ENCODE peak calls at places on chromosomes 12 and 14, in eight cellular contexts. One of them, this sample, is unnamed.

GRCh38 chr12:45268672-45269406 is 52.9 kb downstream of the ANO6 start:
- DNase-seq in HCT116: peak; percentile 56
- DNase-seq in cardiac muscle cell: peak; percentile 94
- DNase-seq in GM23248: peak; percentile 82
- DNase-seq in AG10803: peak; percentile 90
- DNase-seq in left lobe of liver: peak; percentile 67
- DNase-seq in CD8-positive, alpha-beta memory T cell: no peak
- DNase-seq in fibroblast of pulmonary artery: peak; percentile 94
- DNase-seq in this sample: peak; percentile 80

GRCh38 chr14:55699131-55700057 is 119.4 kb downstream of the KTN1 start:
- DNase-seq in HCT116: no peak
- DNase-seq in cardiac muscle cell: peak; percentile 63
- DNase-seq in GM23248: peak; percentile 60
- DNase-seq in AG10803: peak; percentile 78
- DNase-seq in left lobe of liver: no peak
- DNase-seq in CD8-positive, alpha-beta memory T cell: no peak
- DNase-seq in fibroblast of pulmonary artery: peak; percentile 87
- DNase-seq in this sample: no peak

GRCh38 chr12:120584343-120585149 is 3.3 kb upstream of the POP5 start:
- DNase-seq in HCT116: peak; percentile 13
- DNase-seq in cardiac muscle cell: peak; percentile 26
- DNase-seq in GM23248: peak; percentile 58
- DNase-seq in AG10803: no peak
- DNase-seq in left lobe of liver: peak; percentile 62
- DNase-seq in CD8-positive, alpha-beta memory T cell: peak; percentile 49
- DNase-seq in fibroblast of pulmonary artery: no peak
- DNase-seq in this sample: peak; percentile 45

GRCh38 chr14:66008631-66009030 is 477.5 kb upstream of the CCDC196 start:
- DNase-seq in HCT116: no peak
- DNase-seq in cardiac muscle cell: no peak
- DNase-seq in GM23248: peak; percentile 17
- DNase-seq in AG10803: no peak
- DNase-seq in left lobe of liver: no peak
- DNase-seq in CD8-positive, alpha-beta memory T cell: no peak
- DNase-seq in fibroblast of pulmonary artery: no peak
- DNase-seq in this sample: no peak

GRCh38 chr14:36508418-36509051 is 11.5 kb downstream of the NKX2-1 start:
- DNase-seq in HCT116: no peak
- DNase-seq in cardiac muscle cell: no peak
- DNase-seq in GM23248: no peak
- DNase-seq in AG10803: no peak
- DNase-seq in left lobe of liver: no peak
- DNase-seq in CD8-positive, alpha-beta memory T cell: no peak
- DNase-seq in fibroblast of pulmonary artery: no peak
- DNase-seq in this sample: no peak

GRCh38 chr12:112927475-112927874 is 10.8 kb upstream of the OAS3 start:
- DNase-seq in HCT116: no peak
- DNase-seq in cardiac muscle cell: no peak
- DNase-seq in GM23248: no peak
- DNase-seq in AG10803: no peak
- DNase-seq in left lobe of liver: no peak
- DNase-seq in CD8-positive, alpha-beta memory T cell: no peak
- DNase-seq in fibroblast of pulmonary artery: no peak
- DNase-seq in this sample: no peak

GRCh38 chr12:96255077-96255476 is 60.9 kb downstream of the ELK3 start:
- DNase-seq in HCT116: no peak
- DNase-seq in cardiac muscle cell: peak; percentile 89
- DNase-seq in GM23248: peak; percentile 85
- DNase-seq in AG10803: peak; percentile 77
- DNase-seq in left lobe of liver: no peak
- DNase-seq in CD8-positive, alpha-beta memory T cell: no peak
- DNase-seq in fibroblast of pulmonary artery: peak; percentile 89
- DNase-seq in this sample: peak; percentile 61

GRCh38 chr12:110282343-110282860 is 1.4 kb downstream of the ATP2A2 start:
- DNase-seq in HCT116: no peak
- DNase-seq in cardiac muscle cell: no peak
- DNase-seq in GM23248: no peak
- DNase-seq in AG10803: no peak
- DNase-seq in left lobe of liver: no peak
- DNase-seq in CD8-positive, alpha-beta memory T cell: peak; percentile 14
- DNase-seq in fibroblast of pulmonary artery: no peak
- DNase-seq in this sample: no peak

GRCh38 chr12:32918890-32919791 is 22.6 kb upstream of the PKP2 start:
- DNase-seq in HCT116: no peak
- DNase-seq in cardiac muscle cell: peak; percentile 66
- DNase-seq in GM23248: peak; percentile 18
- DNase-seq in AG10803: no peak
- DNase-seq in left lobe of liver: no peak
- DNase-seq in CD8-positive, alpha-beta memory T cell: no peak
- DNase-seq in fibroblast of pulmonary artery: peak; percentile 77
- DNase-seq in this sample: no peak

GRCh38 chr12:105355752-105356151 is 25.3 kb downstream of the C12orf75 start:
- DNase-seq in HCT116: peak; percentile 18
- DNase-seq in cardiac muscle cell: peak; percentile 57
- DNase-seq in GM23248: peak; percentile 78
- DNase-seq in AG10803: peak; percentile 70
- DNase-seq in left lobe of liver: no peak
- DNase-seq in CD8-positive, alpha-beta memory T cell: no peak
- DNase-seq in fibroblast of pulmonary artery: peak; percentile 71
- DNase-seq in this sample: no peak

GRCh38 chr12:58487280-58488141 is 432.8 kb downstream of the LRIG3 start:
- DNase-seq in HCT116: no peak
- DNase-seq in cardiac muscle cell: peak; percentile 39
- DNase-seq in GM23248: peak; percentile 80
- DNase-seq in AG10803: peak; percentile 98
- DNase-seq in left lobe of liver: no peak
- DNase-seq in CD8-positive, alpha-beta memory T cell: no peak
- DNase-seq in fibroblast of pulmonary artery: peak; percentile 76
- DNase-seq in this sample: no peak

GRCh38 chr12:12786716-12787601 is 1.5 kb downstream of the APOLD1 start:
- DNase-seq in HCT116: no peak
- DNase-seq in cardiac muscle cell: peak; percentile 90
- DNase-seq in GM23248: peak; percentile 94
- DNase-seq in AG10803: peak; percentile 81
- DNase-seq in left lobe of liver: peak; percentile 83
- DNase-seq in CD8-positive, alpha-beta memory T cell: peak; percentile 73
- DNase-seq in fibroblast of pulmonary artery: peak; percentile 85
- DNase-seq in this sample: peak; percentile 85

GRCh38 chr12:44193281-44193680 is 357.4 kb downstream of the TMEM117 start:
- DNase-seq in HCT116: no peak
- DNase-seq in cardiac muscle cell: no peak
- DNase-seq in GM23248: no peak
- DNase-seq in AG10803: no peak
- DNase-seq in left lobe of liver: no peak
- DNase-seq in CD8-positive, alpha-beta memory T cell: no peak
- DNase-seq in fibroblast of pulmonary artery: no peak
- DNase-seq in this sample: no peak

GRCh38 chr12:119689935-119690500 is 22.1 kb downstream of the PRKAB1 start:
- DNase-seq in HCT116: no peak
- DNase-seq in cardiac muscle cell: no peak
- DNase-seq in GM23248: no peak
- DNase-seq in AG10803: no peak
- DNase-seq in left lobe of liver: no peak
- DNase-seq in CD8-positive, alpha-beta memory T cell: no peak
- DNase-seq in fibroblast of pulmonary artery: no peak
- DNase-seq in this sample: no peak

GRCh38 chr14:72420749-72421452 is 473.0 kb downstream of the DPF3 start:
- DNase-seq in HCT116: peak; percentile 53
- DNase-seq in cardiac muscle cell: peak; percentile 64
- DNase-seq in GM23248: peak; percentile 68
- DNase-seq in AG10803: peak; percentile 49
- DNase-seq in left lobe of liver: peak; percentile 55
- DNase-seq in CD8-positive, alpha-beta memory T cell: peak; percentile 30
- DNase-seq in fibroblast of pulmonary artery: peak; percentile 64
- DNase-seq in this sample: peak; percentile 67

GRCh38 chr14:24270537-24271133 is 762 bp downstream of the RABGGTA start:
- DNase-seq in HCT116: peak; percentile 8
- DNase-seq in cardiac muscle cell: no peak
- DNase-seq in GM23248: peak; percentile 55
- DNase-seq in AG10803: no peak
- DNase-seq in left lobe of liver: no peak
- DNase-seq in CD8-positive, alpha-beta memory T cell: no peak
- DNase-seq in fibroblast of pulmonary artery: no peak
- DNase-seq in this sample: no peak

GRCh38 chr14:72736791-72737559 is 156.9 kb downstream of the DPF3 start:
- DNase-seq in HCT116: no peak
- DNase-seq in cardiac muscle cell: no peak
- DNase-seq in GM23248: peak; percentile 51
- DNase-seq in AG10803: peak; percentile 89
- DNase-seq in left lobe of liver: peak; percentile 27
- DNase-seq in CD8-positive, alpha-beta memory T cell: no peak
- DNase-seq in fibroblast of pulmonary artery: no peak
- DNase-seq in this sample: no peak

GRCh38 chr14:104434214-104435076 is 145.1 kb upstream of the C14orf180 start:
- DNase-seq in HCT116: no peak
- DNase-seq in cardiac muscle cell: no peak
- DNase-seq in GM23248: no peak
- DNase-seq in AG10803: no peak
- DNase-seq in left lobe of liver: peak; percentile 40
- DNase-seq in CD8-positive, alpha-beta memory T cell: no peak
- DNase-seq in fibroblast of pulmonary artery: no peak
- DNase-seq in this sample: no peak

GRCh38 chr14:54211562-54212308 is 185.1 kb upstream of the CDKN3 start:
- DNase-seq in HCT116: peak; percentile 64
- DNase-seq in cardiac muscle cell: peak; percentile 94
- DNase-seq in GM23248: peak; percentile 93
- DNase-seq in AG10803: peak; percentile 93
- DNase-seq in left lobe of liver: no peak
- DNase-seq in CD8-positive, alpha-beta memory T cell: no peak
- DNase-seq in fibroblast of pulmonary artery: peak; percentile 93
- DNase-seq in this sample: no peak

GRCh38 chr12:48995061-48995879 is 3.9 kb downstream of the DDN start:
- DNase-seq in HCT116: peak; percentile 71
- DNase-seq in cardiac muscle cell: peak; percentile 87
- DNase-seq in GM23248: peak; percentile 93
- DNase-seq in AG10803: peak; percentile 75
- DNase-seq in left lobe of liver: peak; percentile 76
- DNase-seq in CD8-positive, alpha-beta memory T cell: peak; percentile 37
- DNase-seq in fibroblast of pulmonary artery: peak; percentile 82
- DNase-seq in this sample: peak; percentile 82

GRCh38 chr12:107486140-107486892 is 199.3 kb upstream of the PWP1 start:
- DNase-seq in HCT116: no peak
- DNase-seq in cardiac muscle cell: no peak
- DNase-seq in GM23248: no peak
- DNase-seq in AG10803: no peak
- DNase-seq in left lobe of liver: no peak
- DNase-seq in CD8-positive, alpha-beta memory T cell: no peak
- DNase-seq in fibroblast of pulmonary artery: no peak
- DNase-seq in this sample: no peak

GRCh38 chr14:26896447-26896846 is 298.6 kb upstream of the NOVA1 start:
- DNase-seq in HCT116: no peak
- DNase-seq in cardiac muscle cell: peak; percentile 92
- DNase-seq in GM23248: peak; percentile 70
- DNase-seq in AG10803: peak; percentile 21
- DNase-seq in left lobe of liver: no peak
- DNase-seq in CD8-positive, alpha-beta memory T cell: no peak
- DNase-seq in fibroblast of pulmonary artery: peak; percentile 96
- DNase-seq in this sample: no peak

GRCh38 chr12:73906757-73907156 is 630.9 kb upstream of the ATXN7L3B start:
- DNase-seq in HCT116: no peak
- DNase-seq in cardiac muscle cell: no peak
- DNase-seq in GM23248: no peak
- DNase-seq in AG10803: no peak
- DNase-seq in left lobe of liver: no peak
- DNase-seq in CD8-positive, alpha-beta memory T cell: no peak
- DNase-seq in fibroblast of pulmonary artery: no peak
- DNase-seq in this sample: no peak

GRCh38 chr14:105118646-105119409 is 49.7 kb downstream of the JAG2 start:
- DNase-seq in HCT116: no peak
- DNase-seq in cardiac muscle cell: no peak
- DNase-seq in GM23248: no peak
- DNase-seq in AG10803: no peak
- DNase-seq in left lobe of liver: peak; percentile 21
- DNase-seq in CD8-positive, alpha-beta memory T cell: no peak
- DNase-seq in fibroblast of pulmonary artery: no peak
- DNase-seq in this sample: no peak

GRCh38 chr12:32437095-32437515 is 37.7 kb downstream of the FGD4 start:
- DNase-seq in HCT116: peak; percentile 32
- DNase-seq in cardiac muscle cell: peak; percentile 91
- DNase-seq in GM23248: peak; percentile 86
- DNase-seq in AG10803: peak; percentile 94
- DNase-seq in left lobe of liver: no peak
- DNase-seq in CD8-positive, alpha-beta memory T cell: no peak
- DNase-seq in fibroblast of pulmonary artery: peak; percentile 96
- DNase-seq in this sample: no peak

GRCh38 chr14:65134651-65135579 is 32.6 kb upstream of the MAX start:
- DNase-seq in HCT116: no peak
- DNase-seq in cardiac muscle cell: no peak
- DNase-seq in GM23248: peak; percentile 8
- DNase-seq in AG10803: peak; percentile 17
- DNase-seq in left lobe of liver: no peak
- DNase-seq in CD8-positive, alpha-beta memory T cell: peak; percentile 36
- DNase-seq in fibroblast of pulmonary artery: no peak
- DNase-seq in this sample: no peak

GRCh38 chr14:33812596-33812995 is 138.3 kb downstream of the EGLN3 start:
- DNase-seq in HCT116: no peak
- DNase-seq in cardiac muscle cell: no peak
- DNase-seq in GM23248: no peak
- DNase-seq in AG10803: no peak
- DNase-seq in left lobe of liver: no peak
- DNase-seq in CD8-positive, alpha-beta memory T cell: no peak
- DNase-seq in fibroblast of pulmonary artery: no peak
- DNase-seq in this sample: no peak

GRCh38 chr14:97106166-97106565 is 309.0 kb downstream of the VRK1 start:
- DNase-seq in HCT116: no peak
- DNase-seq in cardiac muscle cell: no peak
- DNase-seq in GM23248: no peak
- DNase-seq in AG10803: no peak
- DNase-seq in left lobe of liver: no peak
- DNase-seq in CD8-positive, alpha-beta memory T cell: no peak
- DNase-seq in fibroblast of pulmonary artery: no peak
- DNase-seq in this sample: no peak

GRCh38 chr12:76698316-76698715 is 65.6 kb upstream of the ZDHHC17 start:
- DNase-seq in HCT116: no peak
- DNase-seq in cardiac muscle cell: no peak
- DNase-seq in GM23248: no peak
- DNase-seq in AG10803: no peak
- DNase-seq in left lobe of liver: no peak
- DNase-seq in CD8-positive, alpha-beta memory T cell: no peak
- DNase-seq in fibroblast of pulmonary artery: no peak
- DNase-seq in this sample: no peak

GRCh38 chr12:19826988-19827550 is 387.8 kb downstream of the AEBP2 start:
- DNase-seq in HCT116: no peak
- DNase-seq in cardiac muscle cell: peak; percentile 21
- DNase-seq in GM23248: peak; percentile 36
- DNase-seq in AG10803: no peak
- DNase-seq in left lobe of liver: no peak
- DNase-seq in CD8-positive, alpha-beta memory T cell: no peak
- DNase-seq in fibroblast of pulmonary artery: no peak
- DNase-seq in this sample: no peak

GRCh38 chr12:126219654-126220279 is 1154.5 kb downstream of the AACS start:
- DNase-seq in HCT116: no peak
- DNase-seq in cardiac muscle cell: no peak
- DNase-seq in GM23248: no peak
- DNase-seq in AG10803: no peak
- DNase-seq in left lobe of liver: no peak
- DNase-seq in CD8-positive, alpha-beta memory T cell: no peak
- DNase-seq in fibroblast of pulmonary artery: no peak
- DNase-seq in this sample: no peak

GRCh38 chr12:49661191-49661590 is 37.8 kb downstream of the PRPF40B start:
- DNase-seq in HCT116: no peak
- DNase-seq in cardiac muscle cell: no peak
- DNase-seq in GM23248: no peak
- DNase-seq in AG10803: no peak
- DNase-seq in left lobe of liver: no peak
- DNase-seq in CD8-positive, alpha-beta memory T cell: no peak
- DNase-seq in fibroblast of pulmonary artery: no peak
- DNase-seq in this sample: no peak

GRCh38 chr12:45730842-45731336 is 1.4 kb downstream of the ARID2 start:
- DNase-seq in HCT116: no peak
- DNase-seq in cardiac muscle cell: peak; percentile 40
- DNase-seq in GM23248: peak; percentile 52
- DNase-seq in AG10803: peak; percentile 30
- DNase-seq in left lobe of liver: no peak
- DNase-seq in CD8-positive, alpha-beta memory T cell: peak; percentile 25
- DNase-seq in fibroblast of pulmonary artery: peak; percentile 32
- DNase-seq in this sample: no peak

GRCh38 chr12:59484575-59484974 is 111.3 kb upstream of the SLC16A7 start:
- DNase-seq in HCT116: no peak
- DNase-seq in cardiac muscle cell: no peak
- DNase-seq in GM23248: no peak
- DNase-seq in AG10803: no peak
- DNase-seq in left lobe of liver: no peak
- DNase-seq in CD8-positive, alpha-beta memory T cell: no peak
- DNase-seq in fibroblast of pulmonary artery: no peak
- DNase-seq in this sample: no peak